ENCODE peak calls at places on chromosomes 5 and 9, in ten cellular contexts. Q is glutamatergic neuron, L is thyroid gland, R is H1, E is prostate gland, B is neural progenitor cell, P is suprapubic skin, X is ovary, W is tibial nerve, F is adrenal gland. Z is an unnamed sample.

GRCh38 chr5:154916874-154917273 is 21.1 kb downstream of the GEMIN5 start:
- DNase-seq in R (no peak), W (no peak), B (no peak), L (no peak), F (no peak), Q (no peak), X (no peak), P (no peak), E (no peak), Z (no peak)

GRCh38 chr5:36357391-36357790 is 55.7 kb upstream of the RANBP3L start:
- DNase-seq in E (no peak), R (no peak), Q (no peak), W (no peak), P (no peak), L (no peak), X (no peak), B (no peak), F (no peak), Z (no peak)

GRCh38 chr5:127434588-127434987 is 82.9 kb upstream of the PRRC1 start:
- DNase-seq in R (no peak), X (no peak), P (no peak), B (no peak), W (no peak), L (no peak), E (no peak), Q (no peak), F (no peak), Z (no peak)

GRCh38 chr5:83844320-83845068 is 123.8 kb upstream of the HAPLN1 start:
- DNase-seq in L (no peak), R (no peak), Q (no peak), X (no peak), E (no peak), B (no peak), F (no peak), P (no peak), W (no peak), Z (peak; percentile 65)

GRCh38 chr9:36091028-36091953 is 45.2 kb upstream of the GLIPR2 start:
- DNase-seq in X (no peak), F (peak; percentile 65), R (no peak), W (no peak), L (peak; percentile 58), P (no peak), E (peak; percentile 46), Q (no peak), B (no peak), Z (peak; percentile 36)

GRCh38 chr9:127505396-127506116 is 54.2 kb downstream of the LRSAM1 start:
- DNase-seq in F (peak; percentile 80), B (peak; percentile 72), X (no peak), L (no peak), E (no peak), P (no peak), R (peak; percentile 78), Q (peak; percentile 75), W (no peak), Z (no peak)

GRCh38 chr9:100525563-100525962 is 52.3 kb upstream of the CAVIN4 start:
- DNase-seq in B (no peak), X (no peak), F (no peak), L (no peak), R (no peak), E (no peak), P (no peak), W (no peak), Q (no peak), Z (no peak)

GRCh38 chr5:136212252-136212721 is 19.3 kb upstream of the SMIM32 start:
- DNase-seq in L (peak; percentile 59), E (peak; percentile 26), P (no peak), F (peak; percentile 66), Q (peak; percentile 74), B (peak; percentile 73), W (no peak), R (peak; percentile 84), X (peak; percentile 56), Z (peak; percentile 10)

GRCh38 chr5:16666861-16667481 is 50.2 kb upstream of the RETREG1 start:
- DNase-seq in W (no peak), B (peak; percentile 29), Q (no peak), L (no peak), F (peak; percentile 65), R (no peak), X (no peak), P (no peak), E (peak; percentile 73), Z (no peak)

GRCh38 chr5:143479394-143479793 is 75.9 kb upstream of the NR3C1 start:
- DNase-seq in R (no peak), B (no peak), L (no peak), P (no peak), X (no peak), F (no peak), W (no peak), Q (no peak), E (no peak), Z (no peak)

GRCh38 chr9:4501147-4501507 is 10.9 kb downstream of the SLC1A1 start:
- DNase-seq in E (no peak), R (no peak), Q (no peak), X (no peak), P (no peak), W (no peak), B (no peak), F (no peak), L (no peak), Z (no peak)

GRCh38 chr5:1983919-1984695 is 101.4 kb upstream of the IRX4 start:
- DNase-seq in R (no peak), W (no peak), B (no peak), E (no peak), F (no peak), P (peak; percentile 66), X (no peak), Q (no peak), L (no peak), Z (no peak)

GRCh38 chr5:21834863-21835262 is 1018.3 kb downstream of the CDH12 start:
- DNase-seq in X (no peak), E (no peak), B (no peak), L (no peak), Q (no peak), F (no peak), R (no peak), W (no peak), P (no peak), Z (no peak)

GRCh38 chr5:144549580-144549979 is 378.9 kb downstream of the KCTD16 start:
- DNase-seq in E (peak; percentile 63), X (no peak), F (no peak), Q (no peak), B (no peak), P (no peak), L (peak; percentile 45), W (peak; percentile 23), R (no peak), Z (peak; percentile 57)

GRCh38 chr9:33287087-33287490 is 3.2 kb upstream of the NFX1 start:
- DNase-seq in F (peak; percentile 84), Q (no peak), L (peak; percentile 58), X (no peak), W (no peak), E (peak; percentile 54), R (peak; percentile 43), P (no peak), B (peak; percentile 65), Z (peak; percentile 54)

GRCh38 chr5:108801776-108802175 is 54.1 kb downstream of the FER start:
- DNase-seq in W (no peak), R (no peak), L (no peak), F (no peak), Q (no peak), E (no peak), P (no peak), B (no peak), X (no peak), Z (peak; percentile 64)

GRCh38 chr9:113509463-113509862 is 45.9 kb downstream of the RGS3 start:
- DNase-seq in F (no peak), R (no peak), L (no peak), B (no peak), E (no peak), X (no peak), Q (no peak), W (no peak), P (no peak), Z (peak; percentile 30)

DNA sequence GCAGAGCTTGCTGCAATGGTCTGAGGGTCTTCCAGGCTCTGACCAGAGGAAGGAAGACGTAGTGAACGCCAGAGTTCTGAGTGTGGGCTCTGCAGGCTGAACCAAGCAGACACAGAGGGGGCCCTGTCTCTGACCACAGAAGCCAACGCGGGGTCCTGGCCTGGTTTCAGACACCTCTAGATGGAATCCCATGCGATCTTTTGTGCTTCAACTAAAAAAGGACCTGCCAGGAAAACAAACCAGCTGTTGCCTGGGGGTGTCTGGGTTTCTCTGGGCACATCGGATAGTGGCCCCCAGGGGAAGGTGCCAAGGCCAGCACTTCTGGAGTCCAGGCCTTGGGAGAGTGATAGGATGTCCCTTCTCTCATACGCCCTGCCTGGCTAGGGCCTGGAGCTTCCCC is 12.9 kb downstream of the PRDM12 start:
- DNase-seq in B (no peak), Q (no peak), L (no peak), W (no peak), X (no peak), P (no peak), E (no peak), F (no peak), R (no peak), Z (no peak)
- TF ChIP-seq CTCF in B (no peak), Q (no peak), L (no peak), W (no peak), X (no peak), P (no peak), E (no peak), F (no peak), R (no peak), Z (no peak)

DNA sequence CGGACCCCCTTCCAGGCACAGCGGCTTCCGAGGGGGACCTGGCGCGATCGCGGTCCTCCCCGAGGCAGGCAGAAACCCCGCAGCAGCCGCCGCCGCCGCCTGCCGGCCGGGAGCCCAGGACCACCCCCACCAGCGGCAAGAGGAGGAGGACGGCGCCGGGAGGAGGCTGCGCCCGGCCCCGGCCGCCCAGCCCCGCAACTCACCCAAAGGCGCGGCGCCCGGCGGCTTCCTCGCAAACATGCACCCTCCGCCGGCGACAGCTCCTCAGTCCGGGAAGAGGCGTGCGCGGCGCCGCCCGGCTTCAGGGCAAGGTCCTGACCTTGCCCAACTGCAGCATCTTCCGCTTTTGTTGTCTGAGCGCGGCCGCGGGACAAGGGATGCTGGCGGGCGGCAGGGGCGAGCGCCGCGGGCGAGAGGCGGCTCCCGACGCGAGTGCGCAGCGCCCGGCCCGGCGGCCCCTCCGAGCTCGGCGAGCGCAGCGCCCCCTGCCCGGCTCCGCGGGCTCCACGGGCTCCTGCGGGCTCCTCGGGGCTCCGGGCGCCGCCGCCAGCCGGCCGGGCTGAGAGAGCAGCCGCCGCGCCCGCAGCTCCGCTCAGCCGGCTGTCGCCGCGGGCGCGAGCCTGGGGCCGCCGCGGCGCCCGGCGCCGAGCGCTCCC is 504 bp downstream of the CTNND2 start:
- DNase-seq in Q (peak; percentile 83), F (no peak), W (no peak), L (peak; percentile 25), B (peak; percentile 90), E (no peak), P (no peak), X (peak; percentile 15), R (peak; percentile 65), Z (no peak)
- TF ChIP-seq CTCF in Q (peak; percentile 40), F (no peak), W (no peak), L (no peak), B (peak; percentile 34), E (peak; percentile 13), P (no peak), X (no peak), R (peak; percentile 14), Z (no peak)

GRCh38 chr5:60173672-60174071 is 280.1 kb upstream of the PDE4D start:
- DNase-seq in P (no peak), L (no peak), W (no peak), R (no peak), X (no peak), E (no peak), B (no peak), Q (no peak), F (no peak), Z (no peak)
- TF ChIP-seq CTCF in P (no peak), L (no peak), W (no peak), R (no peak), X (no peak), E (no peak), B (no peak), Q (no peak), F (no peak), Z (no peak)

GRCh38 chr5:159581502-159582249 is 251.4 kb upstream of the IL12B start:
- DNase-seq in X (no peak), Q (no peak), B (no peak), F (peak; percentile 84), E (peak; percentile 24), R (no peak), L (peak; percentile 86), P (no peak), W (no peak), Z (peak; percentile 60)
- TF ChIP-seq CTCF in X (no peak), Q (no peak), B (no peak), F (no peak), E (no peak), R (no peak), L (no peak), P (no peak), W (no peak), Z (peak; percentile 17)